ENCODE peak calls at places on chromosomes 5 and 9, in seven cellular contexts. U is GM12864; G is nucleus accumbens; M is fibroblast of pulmonary artery; D is SHP77; C is K562; B is activated naive CD8-positive, alpha-beta T cell treated with anti-CD3 and anti-CD28 coated beads, Interleukin-2, amount 10 ng/mL, durations not matched to agents 7 days and 5 days. F is an unnamed sample.

GRCh38 chr9:114790521-114790920 is 15.3 kb downstream of the TNFSF15 start:
- DNase-seq in U (no peak), G (no peak), M (no peak), D (no peak), C (no peak), B (no peak), F (no peak)

GRCh38 chr5:163407034-163407652 is 30.3 kb upstream of the CCNG1 start:
- DNase-seq in U (peak; percentile 31), G (no peak), M (peak; percentile 35), D (no peak), C (no peak), B (no peak), F (no peak)

GRCh38 chr9:38066167-38066906 is 2.7 kb downstream of the SHB start:
- DNase-seq in U (no peak), G (no peak), M (no peak), D (no peak), C (no peak), B (no peak), F (no peak)

GRCh38 chr9:101706261-101706798 is 32.1 kb downstream of the GRIN3A start:
- DNase-seq in U (no peak), G (no peak), M (no peak), D (peak; percentile 16), C (no peak), B (no peak), F (no peak)

GRCh38 chr5:179161901-179162300 is 101.7 kb downstream of the ZNF354C start:
- DNase-seq in U (no peak), G (no peak), M (no peak), D (no peak), C (no peak), B (peak; percentile 6), F (no peak)

GRCh38 chr9:34486572-34486971 is 28.0 kb downstream of the DNAI1 start:
- DNase-seq in U (no peak), G (no peak), M (no peak), D (no peak), C (no peak), B (no peak), F (no peak)

GRCh38 chr9:3948826-3949578 is 350.9 kb downstream of the GLIS3 start:
- DNase-seq in U (no peak), G (no peak), M (peak; percentile 81), D (no peak), C (no peak), B (no peak), F (no peak)

GRCh38 chr5:139108056-139108811 is 89.9 kb downstream of the SIL1 start:
- DNase-seq in U (no peak), G (no peak), M (peak; percentile 34), D (no peak), C (no peak), B (no peak), F (peak; percentile 74)

GRCh38 chr5:87195104-87195581 is 72.5 kb upstream of the RASA1 start:
- DNase-seq in U (peak; percentile 38), G (no peak), M (peak; percentile 88), D (no peak), C (no peak), B (no peak), F (no peak)